ENCODE peak calls at places on chromosomes 7 and 10, in four cellular contexts. A, E, I and N are unnamed samples.

GRCh38 chr10:70271996-70272924 is 11.5 kb downstream of the NPFFR1 start:
- DNase-seq in A (no peak), I (no peak), E (no peak), N (no peak)

GRCh38 chr10:22679608-22680007 is 34.8 kb downstream of the PIP4K2A start:
- DNase-seq in A (no peak), I (peak), E (no peak), N (no peak)

GRCh38 chr7:48144291-48144768 is 26.9 kb upstream of the ABCA13 start:
- DNase-seq in A (no peak), E (no peak), I (no peak), N (no peak)

GRCh38 chr7:76293407-76293901 is 9.0 kb upstream of the HSPB1 start:
- DNase-seq in A (no peak), E (no peak), I (no peak), N (no peak)

GRCh38 chr7:28980504-28981281 is 22.6 kb upstream of the TRIL start:
- DNase-seq in E (no peak), I (no peak), A (no peak), N (no peak)

GRCh38 chr7:47357863-47358262 is 224.0 kb downstream of the TNS3 start:
- DNase-seq in E (no peak), A (no peak), I (no peak), N (no peak)

GRCh38 chr7:30068117-30068516 is 39.9 kb downstream of the PLEKHA8 start:
- DNase-seq in E (no peak), I (no peak), A (no peak), N (no peak)

GRCh38 chr7:27349621-27350020 is 107.0 kb downstream of the EVX1 start:
- DNase-seq in A (no peak), I (no peak), E (no peak), N (no peak)

GRCh38 chr7:5695037-5695708 is 86.3 kb downstream of the RNF216 start:
- DNase-seq in E (peak), I (peak), A (no peak), N (no peak)

GRCh38 chr10:84238909-84239308 is 2.4 kb downstream of the LRIT1 start:
- DNase-seq in E (no peak), I (no peak), A (no peak), N (no peak)

GRCh38 chr7:37234928-37235327 is 213.7 kb downstream of the ELMO1 start:
- DNase-seq in A (no peak), I (no peak), E (no peak), N (no peak)

GRCh38 chr10:70649526-70649925 is 22.8 kb upstream of the ADAMTS14 start:
- DNase-seq in A (no peak), E (no peak), I (no peak), N (no peak)

GRCh38 chr10:114288424-114289095 is 49.5 kb downstream of the VWA2 start:
- DNase-seq in E (no peak), A (no peak), I (no peak), N (no peak)

GRCh38 chr10:24465124-24465874 is 256.4 kb downstream of the KIAA1217 start:
- DNase-seq in A (no peak), I (no peak), E (no peak), N (no peak)

GRCh38 chr7:55526770-55527169 is 45.5 kb downstream of the VOPP1 start:
- DNase-seq in A (no peak), E (no peak), I (no peak), N (peak)

GRCh38 chr7:66379761-66380160 is 174.6 kb downstream of the TPST1 start:
- DNase-seq in E (no peak), I (no peak), A (no peak), N (no peak)

GRCh38 chr10:110609592-110609991 is 34.5 kb upstream of the RBM20 start:
- DNase-seq in I (no peak), E (no peak), A (no peak), N (no peak)